ENCODE peak calls at places on chromosomes 11 and 22, in four cellular contexts. One of them, this sample, is unnamed. For H3K4me1, the result is how much of the 10 kb centered on the place peaks cover.

GRCh38 chr11:116471608-116472007 is 301.2 kb downstream of the BUD13 start:
- DNase-seq in H1: no peak
- DNase-seq in SK-N-SH: no peak
- DNase-seq in HCT116: peak
- DNase-seq in this sample: no peak

GRCh38 chr11:17929171-17929570 is 83.7 kb downstream of the SERGEF start:
- DNase-seq in HCT116: no peak
- DNase-seq in SK-N-SH: no peak
- DNase-seq in H1: no peak
- DNase-seq in this sample: no peak

GRCh38 chr22:23383491-23384450 is 196.3 kb downstream of the IGLL1 start:
- DNase-seq in H1: peak
- DNase-seq in SK-N-SH: peak
- DNase-seq in HCT116: no peak
- DNase-seq in this sample: no peak

GRCh38 chr11:116190206-116190605 is 582.6 kb downstream of the BUD13 start:
- DNase-seq in HCT116: no peak
- DNase-seq in H1: no peak
- DNase-seq in SK-N-SH: no peak
- DNase-seq in this sample: no peak

GRCh38 chr11:117934526-117935307 is 5.5 kb upstream of the TMPRSS13 start:
- DNase-seq in HCT116: no peak
- DNase-seq in H1: no peak
- DNase-seq in SK-N-SH: no peak
- DNase-seq in this sample: no peak

GRCh38 chr22:46054091-46054877 is 77.3 kb upstream of the WNT7B start:
- DNase-seq in H1: no peak
- DNase-seq in SK-N-SH: peak
- DNase-seq in HCT116: no peak
- DNase-seq in this sample: no peak

GRCh38 chr11:12316432-12316831 is 60.9 kb upstream of the PARVA start:
- DNase-seq in H1: no peak
- DNase-seq in SK-N-SH: no peak
- DNase-seq in HCT116: no peak
- DNase-seq in this sample: no peak

GRCh38 chr22:25763239-25763777 is 21.3 kb downstream of the MYO18B start:
- DNase-seq in HCT116: no peak
- DNase-seq in SK-N-SH: no peak
- DNase-seq in H1: no peak
- DNase-seq in this sample: no peak

GRCh38 chr11:575324-575995 is 810 bp upstream of the PHRF1 start:
- DNase-seq in HCT116: peak
- DNase-seq in H1: peak
- DNase-seq in SK-N-SH: no peak
- DNase-seq in this sample: no peak

GRCh38 chr22:45966320-45966891 is 10.6 kb downstream of the WNT7B start:
- DNase-seq in H1: no peak
- DNase-seq in HCT116: no peak
- DNase-seq in SK-N-SH: no peak
- DNase-seq in this sample: no peak

GRCh38 chr11:1234054-1234720 is 11.3 kb downstream of the MUC5B start:
- DNase-seq in H1: peak
- DNase-seq in SK-N-SH: peak
- DNase-seq in HCT116: no peak
- DNase-seq in this sample: no peak

GRCh38 chr11:76626921-76627391 is 43.6 kb downstream of the LRRC32 start:
- DNase-seq in H1: no peak
- DNase-seq in SK-N-SH: no peak
- DNase-seq in HCT116: no peak
- DNase-seq in this sample: no peak

GRCh38 chr11:76629133-76629852 is 41.3 kb downstream of the LRRC32 start:
- DNase-seq in SK-N-SH: no peak
- DNase-seq in H1: no peak
- DNase-seq in HCT116: no peak
- DNase-seq in this sample: no peak

GRCh38 chr11:76627541-76628082 is 42.9 kb downstream of the LRRC32 start:
- DNase-seq in H1: no peak
- DNase-seq in SK-N-SH: no peak
- DNase-seq in HCT116: no peak
- DNase-seq in this sample: no peak

GRCh38 chr11:76629853-76630599 is 40.5 kb downstream of the LRRC32 start:
- DNase-seq in SK-N-SH: no peak
- DNase-seq in HCT116: no peak
- DNase-seq in H1: no peak
- DNase-seq in this sample: no peak

GRCh38 chr11:76628408-76628947 is 42.1 kb downstream of the LRRC32 start:
- DNase-seq in H1: no peak
- DNase-seq in HCT116: no peak
- DNase-seq in SK-N-SH: no peak
- DNase-seq in this sample: no peak
- TF ChIP-seq CTCF in H1: no peak
- TF ChIP-seq CTCF in HCT116: no peak
- TF ChIP-seq CTCF in SK-N-SH: no peak
- TF ChIP-seq CTCF in this sample: no peak

GRCh38 chr11:74697722-74698121 is 33.5 kb downstream of the CHRDL2 start:
- DNase-seq in HCT116: no peak
- DNase-seq in H1: no peak
- DNase-seq in SK-N-SH: no peak
- DNase-seq in this sample: no peak
- H3K4me1 ChIP-seq in HCT116: under half
- H3K4me1 ChIP-seq in H1: under half
- H3K4me1 ChIP-seq in SK-N-SH: under half
- H3K4me1 ChIP-seq in this sample: under half

GRCh38 chr11:122747358-122747757 is 90.9 kb upstream of the CRTAM start:
- DNase-seq in H1: no peak
- DNase-seq in HCT116: no peak
- DNase-seq in SK-N-SH: no peak
- DNase-seq in this sample: no peak

GRCh38 chr11:122750047-122750446 is 88.3 kb upstream of the CRTAM start:
- DNase-seq in HCT116: no peak
- DNase-seq in SK-N-SH: no peak
- DNase-seq in H1: no peak
- DNase-seq in this sample: no peak

GRCh38 chr11:122746611-122747305 is 91.2 kb downstream of the UBASH3B start:
- DNase-seq in H1: no peak
- DNase-seq in SK-N-SH: no peak
- DNase-seq in HCT116: no peak
- DNase-seq in this sample: no peak

GRCh38 chr11:122751298-122752070 is 86.8 kb upstream of the CRTAM start:
- DNase-seq in SK-N-SH: peak
- DNase-seq in H1: no peak
- DNase-seq in HCT116: no peak
- DNase-seq in this sample: no peak

GRCh38 chr11:122748968-122749687 is 89.2 kb upstream of the CRTAM start:
- DNase-seq in SK-N-SH: no peak
- DNase-seq in H1: no peak
- DNase-seq in HCT116: no peak
- DNase-seq in this sample: no peak
- TF ChIP-seq SIN3A in SK-N-SH: peak
- TF ChIP-seq SIN3A in H1: no peak
- TF ChIP-seq SIN3A in HCT116: no peak
- TF ChIP-seq SIN3A in this sample: no peak

GRCh38 chr11:28581286-28582242 is 473.4 kb downstream of the METTL15 start:
- DNase-seq in SK-N-SH: no peak
- DNase-seq in H1: no peak
- DNase-seq in HCT116: no peak
- DNase-seq in this sample: no peak
- TF ChIP-seq CTCF in SK-N-SH: peak
- TF ChIP-seq CTCF in H1: no peak
- TF ChIP-seq CTCF in HCT116: peak
- TF ChIP-seq CTCF in this sample: peak

GRCh38 chr11:101444851-101445250 is 139.0 kb downstream of the TRPC6 start:
- DNase-seq in HCT116: no peak
- DNase-seq in SK-N-SH: no peak
- DNase-seq in H1: no peak
- DNase-seq in this sample: no peak

GRCh38 chr11:101446726-101447125 is 137.1 kb downstream of the TRPC6 start:
- DNase-seq in H1: no peak
- DNase-seq in HCT116: no peak
- DNase-seq in SK-N-SH: no peak
- DNase-seq in this sample: no peak

GRCh38 chr11:101446238-101446637 is 137.6 kb downstream of the TRPC6 start:
- DNase-seq in H1: no peak
- DNase-seq in HCT116: no peak
- DNase-seq in SK-N-SH: no peak
- DNase-seq in this sample: no peak

GRCh38 chr11:101445761-101446160 is 138.0 kb downstream of the TRPC6 start:
- DNase-seq in H1: no peak
- DNase-seq in SK-N-SH: no peak
- DNase-seq in HCT116: no peak
- DNase-seq in this sample: no peak

GRCh38 chr11:101448881-101449442 is 134.8 kb downstream of the TRPC6 start:
- DNase-seq in SK-N-SH: no peak
- DNase-seq in H1: no peak
- DNase-seq in HCT116: no peak
- DNase-seq in this sample: no peak
- H3K4me1 ChIP-seq in SK-N-SH: under half
- H3K4me1 ChIP-seq in H1: under half
- H3K4me1 ChIP-seq in HCT116: under half
- H3K4me1 ChIP-seq in this sample: under half

GRCh38 chr11:44421090-44421675 is 111.2 kb upstream of the ALX4 start:
- DNase-seq in H1: no peak
- DNase-seq in SK-N-SH: no peak
- DNase-seq in HCT116: no peak
- DNase-seq in this sample: no peak
- TF ChIP-seq SIN3A in H1: no peak
- TF ChIP-seq SIN3A in SK-N-SH: no peak
- TF ChIP-seq SIN3A in HCT116: no peak
- TF ChIP-seq SIN3A in this sample: no peak

GRCh38 chr11:104570088-104570701 is 328.1 kb downstream of the CASP12 start:
- DNase-seq in H1: no peak
- DNase-seq in SK-N-SH: no peak
- DNase-seq in HCT116: no peak
- DNase-seq in this sample: no peak

GRCh38 chr11:104565581-104565956 is 332.7 kb downstream of the CASP12 start:
- DNase-seq in SK-N-SH: no peak
- DNase-seq in HCT116: no peak
- DNase-seq in H1: no peak
- DNase-seq in this sample: no peak

DNA sequence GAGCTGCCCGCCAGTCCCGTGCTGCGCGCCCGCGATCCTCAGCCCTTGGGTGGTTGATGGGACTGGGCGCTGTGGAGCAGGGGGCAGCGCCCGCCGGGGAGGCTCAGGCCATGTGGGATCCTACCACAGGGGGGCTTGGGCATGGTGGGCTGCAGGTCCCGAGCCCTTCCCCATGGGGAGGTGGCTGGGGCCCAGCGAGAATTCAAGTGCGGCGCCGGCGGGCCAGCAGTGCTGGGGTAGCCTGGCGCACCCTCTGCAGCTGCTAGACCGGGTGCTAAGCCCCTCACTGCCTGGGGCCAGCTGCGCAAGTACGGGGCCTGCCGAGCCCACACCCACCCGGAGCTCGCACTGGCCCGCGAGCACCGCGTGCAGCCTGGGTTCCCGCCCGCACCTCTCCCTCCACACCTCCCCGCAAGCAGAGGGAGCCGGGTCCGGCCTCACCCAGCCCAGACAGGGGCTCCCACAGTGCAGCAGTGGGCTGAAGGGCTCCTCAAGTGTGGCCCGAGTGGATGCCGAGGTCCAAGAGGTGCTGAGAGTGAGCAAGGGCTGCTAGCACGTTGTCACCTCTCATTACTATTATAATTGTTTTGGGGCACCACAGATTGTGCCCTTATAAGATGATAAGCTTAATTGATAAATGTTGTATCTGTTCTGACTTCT is 333.2 kb downstream of the CASP12 start:
- DNase-seq in H1: no peak
- DNase-seq in HCT116: no peak
- DNase-seq in SK-N-SH: no peak
- DNase-seq in this sample: no peak
- TF ChIP-seq CTCF in H1: no peak
- TF ChIP-seq CTCF in HCT116: no peak
- TF ChIP-seq CTCF in SK-N-SH: no peak
- TF ChIP-seq CTCF in this sample: no peak

DNA sequence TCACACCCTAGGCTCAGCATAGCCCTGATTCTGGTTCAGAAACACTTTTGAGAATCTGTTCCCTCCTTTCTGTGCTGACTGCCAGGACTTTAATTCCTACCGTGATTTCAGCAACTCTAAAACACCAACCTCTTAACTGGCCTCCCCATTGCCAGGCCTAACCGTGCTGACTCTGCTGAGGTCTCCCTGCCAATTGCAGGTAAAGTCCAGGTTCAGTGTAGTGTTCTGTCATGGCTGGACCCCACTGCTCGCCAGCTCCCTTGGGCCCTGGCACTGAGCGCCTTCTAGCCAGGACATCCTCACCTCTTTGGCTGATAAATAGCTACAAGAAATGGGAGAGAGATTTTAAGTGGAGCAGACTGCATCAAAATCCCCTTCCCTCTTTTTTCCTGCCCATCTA is 4.6 kb downstream of the UPB1 start:
- DNase-seq in H1: no peak
- DNase-seq in SK-N-SH: no peak
- DNase-seq in HCT116: no peak
- DNase-seq in this sample: no peak
- H3K4me1 ChIP-seq in H1: under half
- H3K4me1 ChIP-seq in SK-N-SH: under half
- H3K4me1 ChIP-seq in HCT116: under half
- H3K4me1 ChIP-seq in this sample: under half

GRCh38 chr11:22192642-22193347 is at the start of gene ANO5:
- DNase-seq in H1: peak
- DNase-seq in HCT116: no peak
- DNase-seq in SK-N-SH: peak
- DNase-seq in this sample: no peak
- TF ChIP-seq SIN3A in H1: no peak
- TF ChIP-seq SIN3A in HCT116: no peak
- TF ChIP-seq SIN3A in SK-N-SH: no peak
- TF ChIP-seq SIN3A in this sample: no peak

This sample was measured in Panc1.